ENCODE peak calls at places on chromosomes 4 and X, in six cellular contexts. I is RPMI7951, L is cardiac muscle cell, R is endothelial cell of umbilical vein, F is Right ventricle myocardium inferior, G is GM23248. M is an unnamed sample.

GRCh38 chr4:89765966-89766365 is 71.0 kb downstream of the SNCA start:
- DNase-seq in I (peak), L (no peak), R (peak), F (no peak), G (peak), M (no peak)

GRCh38 chr4:181796502-181796901 is 446.7 kb upstream of the TENM3 start:
- DNase-seq in I (peak), L (no peak), R (no peak), F (no peak), G (peak), M (no peak)

GRCh38 chrX:39771089-39771488 is 326.7 kb downstream of the BCOR start:
- DNase-seq in I (no peak), L (no peak), R (no peak), F (no peak), G (no peak), M (no peak)

GRCh38 chrX:46407753-46408130 is 137.5 kb downstream of the ZNF674 start:
- DNase-seq in I (peak), L (no peak), R (peak), F (no peak), G (peak), M (no peak)

GRCh38 chr4:1462009-1462767 is 55.9 kb upstream of the NKX1-1 start:
- DNase-seq in I (no peak), L (no peak), R (no peak), F (no peak), G (no peak), M (no peak)

GRCh38 chrX:2397648-2398340 is 103.0 kb downstream of the DHRSX start:
- DNase-seq in I (peak), L (no peak), R (no peak), F (no peak), G (peak), M (no peak)

GRCh38 chr4:151667025-151667424 is 93.8 kb downstream of the GATB start:
- DNase-seq in I (no peak), L (no peak), R (no peak), F (no peak), G (peak), M (no peak)

GRCh38 chr4:102326951-102327350 is 18.3 kb downstream of the SLC39A8 start:
- DNase-seq in I (no peak), L (no peak), R (no peak), F (no peak), G (no peak), M (no peak)

GRCh38 chrX:146363919-146364318 is 445.7 kb upstream of the CXorf51B start:
- DNase-seq in I (no peak), L (no peak), R (no peak), F (no peak), G (no peak), M (no peak)

GRCh38 chr4:71417150-71417549 is 78.3 kb downstream of the SLC4A4 start:
- DNase-seq in I (no peak), L (peak), R (no peak), F (no peak), G (no peak), M (no peak)

GRCh38 chr4:87497141-87497540 is 32.0 kb downstream of the SPARCL1 start:
- DNase-seq in I (peak), L (no peak), R (no peak), F (no peak), G (no peak), M (no peak)

GRCh38 chrX:36974896-36975295 is 33.3 kb upstream of the FAM47C start:
- DNase-seq in I (no peak), L (no peak), R (no peak), F (no peak), G (no peak), M (no peak)

GRCh38 chr4:52157641-52158316 is 106.7 kb downstream of the SPATA18 start:
- DNase-seq in I (peak), L (no peak), R (no peak), F (no peak), G (peak), M (no peak)

GRCh38 chrX:133726211-133726630 is 259.2 kb downstream of the GPC3 start:
- DNase-seq in I (no peak), L (no peak), R (peak), F (no peak), G (peak), M (no peak)

GRCh38 chrX:39896951-39897740 is 200.6 kb downstream of the BCOR start:
- DNase-seq in I (peak), L (peak), R (no peak), F (no peak), G (peak), M (peak)

GRCh38 chrX:67543818-67544217 is at the start of gene AR:
- DNase-seq in I (peak), L (peak), R (peak), F (peak), G (peak), M (no peak)

GRCh38 chr4:15777697-15778096 is 431 bp upstream of the CD38 start:
- DNase-seq in I (no peak), L (no peak), R (no peak), F (no peak), G (no peak), M (no peak)

GRCh38 chrX:57900961-57901360 is 9.3 kb downstream of the ZXDA start:
- DNase-seq in I (peak), L (no peak), R (peak), F (no peak), G (peak), M (no peak)

GRCh38 chr4:24595662-24596061 is 11.3 kb upstream of the DHX15 start:
- DNase-seq in I (no peak), L (no peak), R (no peak), F (no peak), G (no peak), M (no peak)

GRCh38 chr4:74097631-74098550 is 1.1 kb downstream of the CXCL2 start:
- DNase-seq in I (no peak), L (no peak), R (peak), F (no peak), G (peak), M (no peak)

GRCh38 chr4:27248829-27249228 is 388.2 kb downstream of the STIM2 start:
- DNase-seq in I (no peak), L (no peak), R (no peak), F (no peak), G (peak), M (no peak)

GRCh38 chr4:54217642-54218486 is 11.2 kb upstream of the PDGFRA start:
- DNase-seq in I (peak), L (peak), R (peak), F (peak), G (peak), M (peak)

GRCh38 chrX:100289159-100289558 is 120.9 kb downstream of the PCDH19 start:
- DNase-seq in I (no peak), L (peak), R (no peak), F (no peak), G (no peak), M (no peak)

GRCh38 chr4:85938062-85938461 is 421.8 kb downstream of the MAPK10 start:
- DNase-seq in I (no peak), L (no peak), R (no peak), F (no peak), G (no peak), M (no peak)